ENCODE peak calls at places on chromosome 19, in nine cellular contexts. A, V, I, Z, O, P, R, M and K are unnamed samples.
A peak's percentile ranks its signal among the peaks of the same experiment; 100 is the strongest.

GRCh38 chr19:47560999-47561398 is 11.9 kb downstream of the ZNF541 start:
- DNase-seq in A (no peak), V (no peak), I (no peak), Z (peak; percentile 76), O (no peak), P (no peak), R (no peak), M (no peak), K (no peak)

GRCh38 chr19:45863840-45864628 is at the start of gene FOXA3:
- DNase-seq in A (peak; percentile 89), V (peak; percentile 39), I (peak; percentile 84), Z (peak; percentile 53), O (peak; percentile 88), P (no peak), R (peak; percentile 64), M (peak; percentile 87), K (peak; percentile 62)

GRCh38 chr19:43651758-43652545 is 12.3 kb upstream of the CADM4 start:
- DNase-seq in A (peak; percentile 78), V (peak; percentile 59), I (peak; percentile 88), Z (peak; percentile 80), O (peak; percentile 75), P (no peak), R (peak; percentile 79), M (peak; percentile 72), K (peak; percentile 78)

GRCh38 chr19:36688058-36688457 is 646 bp downstream of the ZNF567 start:
- DNase-seq in A (no peak), V (no peak), I (no peak), Z (no peak), O (no peak), P (no peak), R (no peak), M (no peak), K (peak; percentile 10)

GRCh38 chr19:42634409-42635232 is 39.9 kb upstream of the CEACAM8 start:
- DNase-seq in A (no peak), V (peak; percentile 65), I (peak; percentile 83), Z (peak; percentile 49), O (peak; percentile 2), P (peak; percentile 29), R (peak; percentile 45), M (peak; percentile 38), K (peak; percentile 68)

GRCh38 chr19:30155529-30156200 is 213.6 kb downstream of the URI1 start:
- DNase-seq in A (no peak), V (no peak), I (no peak), Z (no peak), O (no peak), P (no peak), R (no peak), M (no peak), K (no peak)

GRCh38 chr19:53868892-53869804 is 1.5 kb downstream of the MYADM start:
- DNase-seq in A (peak; percentile 95), V (peak; percentile 90), I (peak; percentile 94), Z (no peak), O (peak; percentile 92), P (peak; percentile 61), R (peak; percentile 46), M (peak; percentile 91), K (peak; percentile 93)

GRCh38 chr19:40739871-40740703 is 10.2 kb downstream of the ACTMAP start:
- DNase-seq in A (no peak), V (no peak), I (no peak), Z (no peak), O (no peak), P (no peak), R (no peak), M (no peak), K (peak; percentile 69)

GRCh38 chr19:34172661-34173144 is 399 bp downstream of the LSM14A start:
- DNase-seq in A (peak; percentile 50), V (no peak), I (no peak), Z (no peak), O (peak; percentile 90), P (no peak), R (peak; percentile 64), M (peak; percentile 70), K (peak; percentile 70)

GRCh38 chr19:1079566-1080111 is 12.7 kb downstream of the ARHGAP45 start:
- DNase-seq in A (no peak), V (no peak), I (peak; percentile 61), Z (no peak), O (no peak), P (no peak), R (no peak), M (peak; percentile 89), K (no peak)

GRCh38 chr19:9054768-9055167 is 32.1 kb upstream of the OR1M1 start:
- DNase-seq in A (peak; percentile 66), V (peak; percentile 95), I (peak; percentile 51), Z (no peak), O (peak; percentile 75), P (no peak), R (no peak), M (no peak), K (no peak)

GRCh38 chr19:41994521-41994971 is 516 bp upstream of the ATP1A3 start:
- DNase-seq in A (no peak), V (no peak), I (no peak), Z (no peak), O (no peak), P (no peak), R (peak; percentile 36), M (peak; percentile 79), K (no peak)

GRCh38 chr19:51066816-51067215 is 1.9 kb upstream of the KLK13 start:
- DNase-seq in A (no peak), V (no peak), I (no peak), Z (no peak), O (no peak), P (no peak), R (no peak), M (no peak), K (no peak)

GRCh38 chr19:8811315-8812172 is 20.6 kb downstream of the ZNF558 start:
- DNase-seq in A (no peak), V (peak; percentile 10), I (peak; percentile 11), Z (no peak), O (no peak), P (no peak), R (no peak), M (no peak), K (peak; percentile 23)

GRCh38 chr19:5900976-5901375 is 2.6 kb downstream of the NDUFA11 start:
- DNase-seq in A (no peak), V (no peak), I (no peak), Z (no peak), O (no peak), P (no peak), R (no peak), M (no peak), K (peak; percentile 57)

GRCh38 chr19:41308450-41309224 is 1.3 kb upstream of the CCDC97 start:
- DNase-seq in A (peak; percentile 93), V (peak; percentile 94), I (peak; percentile 96), Z (peak; percentile 89), O (peak; percentile 87), P (peak; percentile 73), R (peak; percentile 86), M (peak; percentile 85), K (peak; percentile 85)

GRCh38 chr19:22595918-22596341 is 38.2 kb upstream of the ZNF492 start:
- DNase-seq in A (no peak), V (no peak), I (no peak), Z (no peak), O (no peak), P (no peak), R (no peak), M (peak; percentile 42), K (no peak)

GRCh38 chr19:2171349-2172145 is 7.8 kb downstream of the DOT1L start:
- DNase-seq in A (peak; percentile 72), V (no peak), I (peak; percentile 72), Z (no peak), O (peak; percentile 45), P (no peak), R (peak; percentile 82), M (peak; percentile 67), K (no peak)

GRCh38 chr19:55158848-55159793 is 1.6 kb upstream of the TNNI3 start:
- DNase-seq in A (no peak), V (peak; percentile 55), I (no peak), Z (no peak), O (no peak), P (no peak), R (no peak), M (no peak), K (peak; percentile 60)

GRCh38 chr19:45451181-45451849 is 16.5 kb upstream of the FOSB start:
- DNase-seq in A (peak; percentile 62), V (peak; percentile 24), I (peak; percentile 53), Z (peak; percentile 80), O (no peak), P (no peak), R (peak; percentile 72), M (no peak), K (peak; percentile 89)

GRCh38 chr19:18960370-18960769 is 19.4 kb upstream of the HOMER3 start:
- DNase-seq in A (no peak), V (no peak), I (no peak), Z (no peak), O (no peak), P (no peak), R (no peak), M (no peak), K (no peak)
- TF ChIP-seq EZH2phosphoT487 in A (no peak), V (no peak), I (no peak), Z (no peak), O (no peak), P (no peak), R (no peak), M (no peak), K (no peak)

GRCh38 chr19:13058951-13059660 is 43.6 kb downstream of the LYL1 start:
- DNase-seq in A (no peak), V (no peak), I (no peak), Z (no peak), O (peak; percentile 50), P (no peak), R (no peak), M (no peak), K (no peak)
- H3K4me1 ChIP-seq in A (peaks cover 72% of the 10 kb centered on the region), V (peaks cover 52% of the 10 kb centered on the region), I (peaks cover 65% of the 10 kb centered on the region), Z (no peaks in the 10 kb centered on the region), O (peaks cover 61% of the 10 kb centered on the region), P (peaks cover 61% of the 10 kb centered on the region), R (peaks cover 29% of the 10 kb centered on the region), M (peaks cover 93% of the 10 kb centered on the region), K (peaks cover 59% of the 10 kb centered on the region)

DNA sequence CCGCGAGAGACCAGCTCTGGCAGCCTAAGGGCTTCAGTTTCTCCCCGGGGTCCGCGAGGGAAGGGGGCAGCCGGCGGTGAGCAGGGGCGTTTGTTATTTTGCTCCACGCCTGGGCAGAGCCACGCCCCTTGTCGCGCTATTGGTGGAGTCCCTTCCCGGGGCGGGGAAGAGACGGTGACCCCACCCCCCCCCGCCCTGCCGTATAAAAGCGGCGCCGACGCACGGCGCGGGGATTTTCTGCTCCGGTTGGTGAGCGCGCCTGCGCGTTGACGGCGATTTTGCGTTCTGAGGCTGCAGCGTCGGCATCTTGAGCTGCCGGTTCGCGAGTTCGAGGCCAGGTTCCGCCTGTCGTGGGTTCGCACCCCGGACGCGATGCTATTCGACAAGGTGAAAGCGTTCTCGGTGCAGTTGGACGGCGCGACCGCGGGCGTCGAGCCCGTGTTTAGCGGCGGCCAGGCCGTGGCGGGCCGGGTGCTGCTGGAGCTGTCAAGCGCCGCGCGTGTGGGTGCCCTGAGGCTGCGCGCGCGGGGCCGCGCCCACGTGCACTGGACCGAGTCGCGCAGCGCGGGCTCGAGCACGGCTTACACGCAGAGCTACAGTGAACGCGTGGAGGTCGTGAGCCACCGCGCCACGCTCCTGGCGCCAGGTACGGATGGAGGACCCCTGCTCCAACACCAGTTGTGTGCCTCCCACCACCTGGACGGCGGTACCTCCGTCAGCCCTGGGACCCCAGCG is at the start of gene ARRDC2:
- DNase-seq in A (peak; percentile 95), V (peak; percentile 91), I (peak; percentile 95), Z (peak; percentile 73), O (peak; percentile 98), P (no peak), R (peak; percentile 96), M (peak; percentile 100), K (peak; percentile 96)
- TF ChIP-seq EZH2phosphoT487 in A (no peak), V (no peak), I (no peak), Z (no peak), O (no peak), P (no peak), R (no peak), M (no peak), K (no peak)

GRCh38 chr19:16601378-16602052 is 26.5 kb downstream of the MED26 start:
- DNase-seq in A (no peak), V (no peak), I (no peak), Z (no peak), O (no peak), P (no peak), R (no peak), M (no peak), K (no peak)
- H3K4me1 ChIP-seq in A (no peaks in the 10 kb centered on the region), V (no peaks in the 10 kb centered on the region), I (no peaks in the 10 kb centered on the region), Z (peaks cover 64% of the 10 kb centered on the region), O (no peaks in the 10 kb centered on the region), P (peaks cover 1% of the 10 kb centered on the region), R (peaks cover 41% of the 10 kb centered on the region), M (peaks cover 45% of the 10 kb centered on the region), K (peaks cover 8% of the 10 kb centered on the region)